ENCODE peak calls at places on chromosomes 7 and 10, in seven cellular contexts. R is AG09319; C is dermis microvascular lymphatic vessel endothelial cell; G is left cardiac atrium; H is activated naive CD4-positive, alpha-beta T cell treated with anti-CD3 and anti-CD28 coated beads for 36 hours; S is gastrocnemius medialis; Q is amniotic stem cell. B is an unnamed sample.

GRCh38 chr10:75477681-75478080 is 46.3 kb downstream of the LRMDA start:
- DNase-seq in H (no peak), G (no peak), R (no peak), S (no peak), Q (no peak), C (no peak), B (no peak)

GRCh38 chr7:91720255-91720937 is 160.1 kb downstream of the MTERF1 start:
- DNase-seq in R (no peak), S (no peak), C (no peak), G (no peak), Q (no peak), H (no peak), B (no peak)

GRCh38 chr7:151131622-151132293 is 35.7 kb downstream of the GBX1 start:
- DNase-seq in Q (no peak), R (no peak), H (no peak), S (no peak), G (peak; percentile 18), C (no peak), B (no peak)

GRCh38 chr7:155560196-155560595 is 13.8 kb upstream of the CNPY1 start:
- DNase-seq in G (no peak), C (no peak), R (no peak), H (no peak), S (no peak), Q (no peak), B (no peak)

GRCh38 chr10:93313798-93314197 is 168.3 kb downstream of the MYOF start:
- DNase-seq in C (peak; percentile 29), S (no peak), Q (no peak), G (no peak), R (no peak), H (no peak), B (no peak)

GRCh38 chr7:104231054-104232046 is 23.5 kb upstream of the ORC5 start:
- DNase-seq in G (peak; percentile 25), S (peak; percentile 8), Q (peak; percentile 35), H (peak; percentile 56), R (peak; percentile 15), C (peak; percentile 58), B (peak; percentile 88)

GRCh38 chr10:124745678-124746077 is 1.5 kb upstream of the FAM53B start:
- DNase-seq in S (no peak), Q (no peak), R (no peak), C (peak; percentile 78), H (no peak), G (no peak), B (peak; percentile 40)

GRCh38 chr10:97336942-97337719 is 2.6 kb upstream of the FRAT2 start:
- DNase-seq in R (no peak), C (no peak), Q (no peak), G (no peak), S (peak; percentile 17), H (no peak), B (peak; percentile 87)

GRCh38 chr7:99599836-99600235 is 1.8 kb downstream of the TMEM225B start:
- DNase-seq in C (no peak), G (no peak), R (no peak), H (no peak), Q (no peak), S (no peak), B (no peak)

GRCh38 chr7:91852263-91852741 is 28.2 kb downstream of the MTERF1 start:
- DNase-seq in G (no peak), C (peak; percentile 48), S (no peak), H (no peak), R (no peak), Q (no peak), B (peak; percentile 40)

GRCh38 chr10:28375399-28376354 is 72.8 kb upstream of the MPP7 start:
- DNase-seq in Q (no peak), S (no peak), C (no peak), G (no peak), R (no peak), H (no peak), B (no peak)

GRCh38 chr7:69177326-69177897 is 420.9 kb upstream of the AUTS2 start:
- DNase-seq in G (peak; percentile 50), Q (no peak), S (peak; percentile 47), R (no peak), C (no peak), H (no peak), B (no peak)

GRCh38 chr7:131909151-131909768 is 352.8 kb upstream of the PODXL start:
- DNase-seq in H (no peak), S (no peak), R (no peak), Q (no peak), C (no peak), G (no peak), B (no peak)

GRCh38 chr10:62638062-62638477 is 166.4 kb upstream of the ADO start:
- DNase-seq in Q (no peak), R (no peak), C (no peak), G (peak; percentile 28), S (no peak), H (peak; percentile 39), B (no peak)

GRCh38 chr10:92385836-92386235 is 94.9 kb downstream of the MARCHF5 start:
- DNase-seq in H (no peak), G (no peak), S (no peak), R (no peak), Q (no peak), C (no peak), B (no peak)

GRCh38 chr7:118195837-118196474 is 12.0 kb downstream of the LSM8 start:
- DNase-seq in Q (peak; percentile 36), G (peak; percentile 43), C (peak; percentile 75), H (peak; percentile 76), S (no peak), R (peak; percentile 27), B (peak; percentile 86)

GRCh38 chr10:68516766-68517165 is 10.6 kb downstream of the SLC25A16 start:
- DNase-seq in Q (peak; percentile 72), G (no peak), R (peak; percentile 65), H (no peak), S (no peak), C (no peak), B (no peak)

GRCh38 chr10:98858525-98858924 is 377.1 kb downstream of the HPSE2 start:
- DNase-seq in Q (no peak), R (no peak), C (no peak), H (no peak), S (no peak), G (no peak), B (peak; percentile 25)

GRCh38 chr10:51955696-51956095 is 256.3 kb upstream of the CSTF2T start:
- DNase-seq in H (no peak), R (no peak), C (no peak), S (no peak), G (no peak), Q (no peak), B (no peak)

GRCh38 chr7:71613316-71613715 is 481.4 kb downstream of the GALNT17 start:
- DNase-seq in C (no peak), R (no peak), S (no peak), H (no peak), G (no peak), Q (no peak), B (peak; percentile 56)

GRCh38 chr10:2214035-2214434 is 476.7 kb upstream of the ADARB2 start:
- DNase-seq in S (no peak), G (no peak), R (no peak), C (no peak), Q (no peak), H (no peak), B (no peak)

GRCh38 chr10:33187427-33187999 is 147.0 kb downstream of the NRP1 start:
- DNase-seq in H (no peak), Q (no peak), G (no peak), S (no peak), C (no peak), R (no peak), B (no peak)

GRCh38 chr10:131977323-131978096 is 4.2 kb downstream of the BNIP3 start:
- DNase-seq in Q (no peak), H (no peak), R (no peak), C (no peak), G (no peak), S (no peak), B (peak; percentile 25)

GRCh38 chr7:151925446-151926335 is 30.6 kb upstream of the GALNTL5 start:
- DNase-seq in C (no peak), H (peak; percentile 60), R (no peak), S (peak; percentile 49), G (peak; percentile 77), Q (no peak), B (no peak)

GRCh38 chr10:47022311-47023131 is 111.3 kb downstream of the PTPN20 start:
- DNase-seq in G (no peak), H (no peak), R (no peak), S (peak; percentile 21), C (no peak), Q (no peak), B (no peak)

GRCh38 chr7:138477081-138477578 is 17.1 kb downstream of the TRIM24 start:
- DNase-seq in Q (no peak), H (no peak), C (no peak), G (no peak), R (no peak), S (no peak), B (no peak)

GRCh38 chr10:75709245-75709644 is 277.8 kb downstream of the LRMDA start:
- DNase-seq in G (no peak), Q (no peak), H (no peak), S (no peak), C (no peak), R (no peak), B (no peak)

GRCh38 chr10:77541944-77542343 is 95.7 kb downstream of the KCNMA1 start:
- DNase-seq in G (no peak), Q (no peak), S (no peak), H (no peak), C (no peak), R (no peak), B (no peak)

GRCh38 chr7:27873981-27874957 is 134.3 kb downstream of the TAX1BP1 start:
- DNase-seq in G (no peak), R (no peak), C (peak; percentile 87), H (no peak), S (no peak), Q (no peak), B (no peak)

GRCh38 chr7:28755255-28755654 is 202.9 kb downstream of the TRIL start:
- DNase-seq in S (no peak), R (no peak), G (peak; percentile 38), H (no peak), C (no peak), Q (peak; percentile 55), B (no peak)

GRCh38 chr10:4280481-4281206 is 495.6 kb upstream of the KLF6 start:
- DNase-seq in Q (no peak), C (peak; percentile 86), H (no peak), G (no peak), R (peak; percentile 66), S (no peak), B (peak; percentile 18)

GRCh38 chr10:129491123-129491734 is 24.2 kb downstream of the MGMT start:
- DNase-seq in H (no peak), G (no peak), S (no peak), Q (no peak), C (peak; percentile 12), R (no peak), B (no peak)

GRCh38 chr10:117830832-117831231 is 215.9 kb downstream of the RAB11FIP2 start:
- DNase-seq in S (no peak), R (no peak), G (no peak), C (no peak), Q (no peak), H (peak; percentile 49), B (peak; percentile 3)

B was measured in NCI-H82.